ENCODE peak calls at places on chromosomes 12 and 14, in nine cellular contexts. Y is heart right ventricle, L is ascending aorta, S is uterus, V is A549, Z is GM12865, K is fibroblast of mammary gland, U is WTC11, J is neural progenitor cell. F is an unnamed sample.

GRCh38 chr12:123723765-123724164 is 11.6 kb downstream of the ATP6V0A2 start:
- DNase-seq in Y (no peak), L (peak; percentile 12), S (no peak), V (no peak), Z (no peak), K (no peak), U (no peak), J (no peak), F (no peak)

GRCh38 chr12:6234214-6234613 is 34.0 kb downstream of the CD9 start:
- DNase-seq in Y (no peak), L (no peak), S (no peak), V (no peak), Z (no peak), K (peak; percentile 74), U (no peak), J (no peak), F (no peak)

GRCh38 chr14:102857444-102857843 is 65.0 kb upstream of the AMN start:
- DNase-seq in Y (no peak), L (peak; percentile 39), S (no peak), V (no peak), Z (no peak), K (no peak), U (no peak), J (no peak), F (no peak)

GRCh38 chr14:105335735-105336476 is 21.4 kb downstream of the PACS2 start:
- DNase-seq in Y (no peak), L (no peak), S (no peak), V (no peak), Z (no peak), K (no peak), U (no peak), J (no peak), F (no peak)

GRCh38 chr14:49593016-49593415 is 5.7 kb upstream of the LRR1 start:
- DNase-seq in Y (no peak), L (no peak), S (no peak), V (no peak), Z (peak; percentile 54), K (no peak), U (no peak), J (no peak), F (no peak)

GRCh38 chr14:89479802-89480201 is 62.8 kb upstream of the FOXN3 start:
- DNase-seq in Y (no peak), L (no peak), S (no peak), V (no peak), Z (no peak), K (peak; percentile 52), U (no peak), J (no peak), F (no peak)

GRCh38 chr12:108112815-108113556 is 16.1 kb upstream of the WSCD2 start:
- DNase-seq in Y (no peak), L (peak; percentile 65), S (no peak), V (no peak), Z (no peak), K (no peak), U (peak; percentile 59), J (peak; percentile 63), F (no peak)

GRCh38 chr14:51458563-51458955 is 193.2 kb upstream of the FRMD6 start:
- DNase-seq in Y (no peak), L (no peak), S (no peak), V (no peak), Z (no peak), K (peak; percentile 98), U (no peak), J (no peak), F (no peak)

GRCh38 chr12:77325505-77325904 is 260.1 kb upstream of the E2F7 start:
- DNase-seq in Y (no peak), L (no peak), S (peak; percentile 20), V (no peak), Z (no peak), K (no peak), U (peak; percentile 54), J (peak; percentile 62), F (no peak)

GRCh38 chr12:124497039-124497438 is 70.4 kb downstream of the NCOR2 start:
- DNase-seq in Y (no peak), L (peak; percentile 80), S (no peak), V (no peak), Z (no peak), K (peak; percentile 87), U (no peak), J (no peak), F (no peak)

GRCh38 chr14:101120636-101121398 is 217.3 kb upstream of the RTL1 start:
- DNase-seq in Y (peak; percentile 58), L (peak; percentile 71), S (peak; percentile 16), V (no peak), Z (no peak), K (no peak), U (no peak), J (no peak), F (peak; percentile 71)

GRCh38 chr14:37034410-37035285 is 137.8 kb downstream of the SLC25A21 start:
- DNase-seq in Y (no peak), L (peak; percentile 68), S (peak; percentile 20), V (no peak), Z (peak; percentile 34), K (peak; percentile 88), U (no peak), J (no peak), F (no peak)

GRCh38 chr14:72254202-72254939 is 322.1 kb downstream of the RGS6 start:
- DNase-seq in Y (no peak), L (no peak), S (no peak), V (no peak), Z (no peak), K (no peak), U (no peak), J (no peak), F (no peak)

DNA sequence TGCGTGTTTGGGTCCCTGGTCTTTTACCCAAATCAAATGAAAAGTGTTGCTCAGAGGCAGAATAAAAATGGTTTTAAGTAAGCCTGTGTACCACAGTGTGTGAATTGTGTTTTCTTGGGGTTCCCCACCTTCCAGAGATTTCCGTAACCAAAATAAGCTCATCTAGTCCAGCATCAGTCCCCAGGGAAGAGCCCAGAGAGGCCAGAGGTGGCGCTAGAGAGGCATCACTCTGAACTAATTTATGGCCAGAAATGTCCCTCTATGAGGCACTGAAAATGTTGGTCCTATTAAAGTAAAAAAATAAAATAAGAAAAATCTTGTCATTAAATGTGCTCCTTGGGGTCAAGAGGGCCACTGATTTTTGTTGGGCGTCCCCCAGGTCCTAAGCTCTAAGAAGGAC is 24.9 kb upstream of the PRKAB1 start:
- DNase-seq in Y (no peak), L (no peak), S (no peak), V (no peak), Z (no peak), K (no peak), U (peak; percentile 60), J (peak; percentile 41), F (no peak)
- TF ChIP-seq CTCF in Y (peak; percentile 16), L (no peak), S (no peak), V (no peak), Z (peak; percentile 43), K (no peak), U (peak; percentile 74), J (peak; percentile 65), F (peak; percentile 13)

GRCh38 chr12:103705927-103706326 is 118.9 kb downstream of the STAB2 start:
- DNase-seq in Y (no peak), L (no peak), S (no peak), V (peak; percentile 55), Z (no peak), K (no peak), U (no peak), J (peak; percentile 14), F (no peak)
- TF ChIP-seq CTCF in Y (no peak), L (no peak), S (no peak), V (peak; percentile 22), Z (no peak), K (peak; percentile 28), U (no peak), J (peak; percentile 40), F (no peak)

DNA sequence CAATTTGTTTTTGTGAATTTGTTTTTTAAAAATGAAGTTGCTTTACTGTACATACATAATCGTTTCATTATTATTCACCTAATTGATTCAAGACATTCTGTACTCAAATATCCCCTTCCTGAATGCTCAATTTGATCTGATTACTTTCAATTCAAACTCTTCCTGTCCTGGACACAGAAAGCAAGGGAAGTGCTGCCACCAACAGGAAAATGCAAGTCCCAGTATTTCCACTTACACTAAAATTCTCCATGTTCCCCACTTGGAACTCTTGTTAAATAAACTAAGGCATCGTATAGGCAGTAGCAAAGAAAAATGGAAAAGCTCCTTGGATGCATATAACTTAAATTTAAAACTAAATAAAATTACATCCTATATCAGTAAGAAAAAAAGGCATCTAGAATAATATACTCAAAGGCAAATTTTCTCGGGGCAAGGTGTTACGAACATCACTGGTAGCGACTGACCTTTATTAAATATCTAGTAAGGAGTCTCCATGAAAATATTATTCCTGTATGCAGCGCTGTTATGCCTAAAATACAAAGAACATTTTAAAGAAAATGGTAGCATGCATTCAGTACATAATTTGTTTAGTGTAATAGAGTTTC is 72.0 kb upstream of the DBX2 start:
- DNase-seq in Y (no peak), L (no peak), S (no peak), V (peak; percentile 72), Z (peak; percentile 11), K (peak; percentile 66), U (peak; percentile 22), J (peak; percentile 52), F (no peak)
- TF ChIP-seq CTCF in Y (peak; percentile 55), L (no peak), S (no peak), V (peak; percentile 56), Z (no peak), K (peak; percentile 61), U (no peak), J (peak; percentile 82), F (peak; percentile 45)

DNA sequence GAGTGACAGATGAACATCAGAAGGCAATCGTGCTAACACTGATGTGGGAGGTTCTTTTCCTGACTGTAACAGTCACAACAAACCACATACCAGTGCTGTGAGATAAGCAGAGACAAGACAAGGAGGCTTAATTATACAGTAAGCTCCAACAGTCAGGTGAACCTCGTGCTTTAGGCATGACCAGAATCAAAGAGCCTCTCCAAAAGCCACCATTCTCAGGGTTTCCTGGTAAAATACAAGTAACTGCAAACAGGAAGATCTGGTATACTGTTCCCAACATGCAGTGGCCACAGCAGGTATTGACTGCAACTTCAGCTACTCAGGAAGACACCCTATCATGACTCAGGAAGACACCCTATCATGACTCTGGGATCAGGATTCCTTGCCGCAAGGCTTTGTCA is 47.3 kb upstream of the GTF2A1 start:
- DNase-seq in Y (no peak), L (no peak), S (no peak), V (peak; percentile 31), Z (no peak), K (peak; percentile 5), U (no peak), J (no peak), F (no peak)
- TF ChIP-seq CTCF in Y (no peak), L (no peak), S (no peak), V (no peak), Z (no peak), K (no peak), U (no peak), J (no peak), F (no peak)

DNA sequence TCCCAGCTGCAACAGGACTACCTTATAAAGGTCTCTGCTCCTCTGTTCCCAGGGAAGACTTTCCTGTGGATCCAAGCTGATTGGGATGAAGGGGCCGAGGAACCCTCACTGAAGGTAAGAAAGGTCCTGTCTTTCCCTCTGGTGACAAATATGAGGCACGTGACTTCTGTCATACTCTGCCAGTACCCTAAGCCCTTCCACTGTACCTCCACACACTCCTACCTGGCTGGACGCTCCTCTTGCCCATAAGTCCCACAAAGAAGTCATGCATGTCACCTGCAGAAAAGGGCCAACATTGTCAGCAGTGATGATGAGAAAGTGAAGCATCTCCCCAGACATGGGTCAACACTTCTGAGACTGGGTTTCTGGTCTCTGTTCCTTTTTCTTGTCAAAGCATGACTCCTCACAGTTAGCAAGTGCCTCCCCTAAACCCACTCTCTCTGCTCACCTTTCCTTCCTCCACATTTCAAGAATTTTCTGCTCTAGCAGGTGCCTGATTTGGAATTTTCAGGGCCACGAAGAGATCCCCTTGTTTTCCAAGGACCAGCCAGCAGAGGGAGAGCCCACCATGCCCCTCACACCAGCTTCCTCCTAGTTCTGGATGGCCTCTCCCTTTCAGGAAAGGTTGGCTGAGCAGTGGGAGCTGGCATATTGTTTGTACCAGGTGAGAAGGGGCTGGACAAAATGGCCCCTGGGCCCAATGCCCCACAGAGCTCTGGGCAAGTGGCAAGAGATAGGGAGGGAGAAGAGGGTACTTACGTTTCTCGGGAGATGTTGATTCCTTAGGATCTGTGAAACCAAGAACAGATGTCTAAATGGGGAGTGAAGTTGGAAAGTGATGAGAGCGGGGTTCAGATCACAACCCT is 3.5 kb downstream of the TAC3 start:
- DNase-seq in Y (no peak), L (no peak), S (no peak), V (no peak), Z (peak; percentile 74), K (no peak), U (no peak), J (peak; percentile 29), F (no peak)
- TF ChIP-seq CTCF in Y (no peak), L (no peak), S (no peak), V (no peak), Z (no peak), K (no peak), U (no peak), J (peak; percentile 37), F (no peak)

F was measured in osteocyte.